ENCODE peak calls at places on chromosomes 4 and X, in eight cellular contexts. One of them, this sample, is unnamed.
A peak's percentile ranks its signal among the peaks of the same experiment; 100 is the strongest.

GRCh38 chr4:177401658-177402273 is 40.5 kb downstream of the AGA start:
- DNase-seq in GM12864: no peak
- DNase-seq in left cardiac atrium: no peak
- DNase-seq in GM23338: no peak
- DNase-seq in GM04504: no peak
- DNase-seq in anterior cingulate cortex: no peak
- DNase-seq in lower lobe of right lung: no peak
- DNase-seq in progenitor cell of endocrine pancreas: no peak
- DNase-seq in this sample: no peak

GRCh38 chr4:77035153-77035552 is 40.6 kb downstream of the CCNI start:
- DNase-seq in GM12864: no peak
- DNase-seq in left cardiac atrium: no peak
- DNase-seq in GM23338: no peak
- DNase-seq in GM04504: no peak
- DNase-seq in anterior cingulate cortex: no peak
- DNase-seq in lower lobe of right lung: no peak
- DNase-seq in progenitor cell of endocrine pancreas: no peak
- DNase-seq in this sample: no peak

GRCh38 chr4:111537861-111538260 is 607.4 kb upstream of the FAM241A start:
- DNase-seq in GM12864: no peak
- DNase-seq in left cardiac atrium: no peak
- DNase-seq in GM23338: no peak
- DNase-seq in GM04504: peak; percentile 38
- DNase-seq in anterior cingulate cortex: no peak
- DNase-seq in lower lobe of right lung: no peak
- DNase-seq in progenitor cell of endocrine pancreas: no peak
- DNase-seq in this sample: no peak

GRCh38 chr4:167622481-167623240 is 388.4 kb upstream of the SPOCK3 start:
- DNase-seq in GM12864: peak; percentile 7
- DNase-seq in left cardiac atrium: peak; percentile 29
- DNase-seq in GM23338: peak; percentile 75
- DNase-seq in GM04504: peak; percentile 3
- DNase-seq in anterior cingulate cortex: peak; percentile 48
- DNase-seq in lower lobe of right lung: no peak
- DNase-seq in progenitor cell of endocrine pancreas: peak; percentile 57
- DNase-seq in this sample: no peak

GRCh38 chr4:34105311-34105710 is 2139.0 kb downstream of the ARAP2 start:
- DNase-seq in GM12864: no peak
- DNase-seq in left cardiac atrium: no peak
- DNase-seq in GM23338: no peak
- DNase-seq in GM04504: no peak
- DNase-seq in anterior cingulate cortex: no peak
- DNase-seq in lower lobe of right lung: no peak
- DNase-seq in progenitor cell of endocrine pancreas: no peak
- DNase-seq in this sample: no peak

GRCh38 chrX:115226929-115227328 is 7.0 kb downstream of the LRCH2 start:
- DNase-seq in GM12864: no peak
- DNase-seq in left cardiac atrium: no peak
- DNase-seq in GM23338: peak; percentile 63
- DNase-seq in GM04504: no peak
- DNase-seq in anterior cingulate cortex: no peak
- DNase-seq in lower lobe of right lung: no peak
- DNase-seq in progenitor cell of endocrine pancreas: no peak
- DNase-seq in this sample: no peak

GRCh38 chrX:121802881-121803412 is 755.5 kb downstream of the GLUD2 start:
- DNase-seq in GM12864: no peak
- DNase-seq in left cardiac atrium: no peak
- DNase-seq in GM23338: peak; percentile 11
- DNase-seq in GM04504: no peak
- DNase-seq in anterior cingulate cortex: no peak
- DNase-seq in lower lobe of right lung: no peak
- DNase-seq in progenitor cell of endocrine pancreas: no peak
- DNase-seq in this sample: no peak

GRCh38 chrX:74420194-74421035 is 878 bp upstream of the SLC16A2 start:
- DNase-seq in GM12864: no peak
- DNase-seq in left cardiac atrium: peak; percentile 78
- DNase-seq in GM23338: peak; percentile 84
- DNase-seq in GM04504: peak; percentile 35
- DNase-seq in anterior cingulate cortex: peak; percentile 40
- DNase-seq in lower lobe of right lung: peak; percentile 63
- DNase-seq in progenitor cell of endocrine pancreas: peak; percentile 48
- DNase-seq in this sample: no peak

GRCh38 chrX:479273-479981 is 92.7 kb upstream of the PPP2R3B start:
- DNase-seq in GM12864: no peak
- DNase-seq in left cardiac atrium: no peak
- DNase-seq in GM23338: no peak
- DNase-seq in GM04504: no peak
- DNase-seq in anterior cingulate cortex: no peak
- DNase-seq in lower lobe of right lung: no peak
- DNase-seq in progenitor cell of endocrine pancreas: no peak
- DNase-seq in this sample: no peak

GRCh38 chr4:42709392-42710065 is 52.6 kb upstream of the ATP8A1 start:
- DNase-seq in GM12864: no peak
- DNase-seq in left cardiac atrium: no peak
- DNase-seq in GM23338: no peak
- DNase-seq in GM04504: no peak
- DNase-seq in anterior cingulate cortex: no peak
- DNase-seq in lower lobe of right lung: no peak
- DNase-seq in progenitor cell of endocrine pancreas: no peak
- DNase-seq in this sample: no peak